ENCODE peak calls at places on chromosomes 7 and 10, in four cellular contexts. A, L, H and J are unnamed samples.

GRCh38 chr7:138865843-138866242 is 67.8 kb upstream of the ATP6V0A4 start:
- DNase-seq in A (peak; percentile 30), H (no peak), L (no peak), J (no peak)

GRCh38 chr10:21496285-21497176 is 29.0 kb downstream of the SKIDA1 start:
- DNase-seq in A (no peak), L (no peak), H (no peak), J (no peak)

GRCh38 chr10:6123467-6124042 is 34.7 kb downstream of the RBM17 start:
- DNase-seq in H (no peak), A (no peak), L (no peak), J (no peak)

GRCh38 chr10:86938260-86938659 is 19.2 kb downstream of the MMRN2 start:
- DNase-seq in L (no peak), A (no peak), H (no peak), J (no peak)

GRCh38 chr7:35512716-35513115 is 182.2 kb downstream of the HERPUD2 start:
- DNase-seq in H (no peak), A (no peak), L (no peak), J (no peak)

GRCh38 chr7:93723424-93724124 is 149.1 kb upstream of the CALCR start:
- DNase-seq in L (no peak), A (no peak), H (no peak), J (no peak)

GRCh38 chr10:86775056-86775858 is 18.8 kb downstream of the BMPR1A start:
- DNase-seq in L (no peak), H (no peak), A (no peak), J (no peak)

GRCh38 chr7:90661290-90662151 is 65.4 kb downstream of the CDK14 start:
- DNase-seq in A (no peak), H (no peak), L (no peak), J (no peak)

GRCh38 chr7:55965805-55966421 is 1.5 kb downstream of the NIPSNAP2 start:
- DNase-seq in H (no peak), A (no peak), L (no peak), J (no peak)

GRCh38 chr7:21368317-21368716 is 59.6 kb upstream of the SP4 start:
- DNase-seq in H (no peak), A (no peak), L (no peak), J (no peak)